ENCODE peak calls at places on chromosomes 5 and 9, in five cellular contexts. One of them, this sample, is unnamed.

GRCh38 chr5:94908889-94909480 is 290.5 kb downstream of the SLF1 start:
- DNase-seq in GM23248: peak; percentile 55
- DNase-seq in naive thymus-derived CD4-positive, alpha-beta T cell: no peak
- DNase-seq in PC-9: no peak
- DNase-seq in endodermal cell: no peak
- DNase-seq in this sample: peak; percentile 52

GRCh38 chr5:45437746-45438145 is 258.4 kb downstream of the HCN1 start:
- DNase-seq in PC-9: no peak
- DNase-seq in endodermal cell: no peak
- DNase-seq in GM23248: no peak
- DNase-seq in naive thymus-derived CD4-positive, alpha-beta T cell: no peak
- DNase-seq in this sample: no peak

GRCh38 chr5:17154211-17154996 is 63.0 kb upstream of the BASP1 start:
- DNase-seq in endodermal cell: peak; percentile 77
- DNase-seq in PC-9: peak; percentile 20
- DNase-seq in naive thymus-derived CD4-positive, alpha-beta T cell: no peak
- DNase-seq in GM23248: peak; percentile 91
- DNase-seq in this sample: peak; percentile 69

GRCh38 chr9:68949271-68950000 is 64.5 kb downstream of the PRKACG start:
- DNase-seq in endodermal cell: peak; percentile 55
- DNase-seq in GM23248: no peak
- DNase-seq in PC-9: no peak
- DNase-seq in naive thymus-derived CD4-positive, alpha-beta T cell: no peak
- DNase-seq in this sample: no peak

GRCh38 chr9:104868687-104869404 is 59.1 kb downstream of the ABCA1 start:
- DNase-seq in PC-9: peak; percentile 72
- DNase-seq in naive thymus-derived CD4-positive, alpha-beta T cell: no peak
- DNase-seq in endodermal cell: peak; percentile 80
- DNase-seq in GM23248: peak; percentile 88
- DNase-seq in this sample: peak; percentile 93

GRCh38 chr5:107619781-107620180 is 51.0 kb downstream of the EFNA5 start:
- DNase-seq in naive thymus-derived CD4-positive, alpha-beta T cell: no peak
- DNase-seq in GM23248: no peak
- DNase-seq in PC-9: no peak
- DNase-seq in endodermal cell: no peak
- DNase-seq in this sample: no peak

GRCh38 chr9:95373765-95374435 is 56.4 kb upstream of the FANCC start:
- DNase-seq in endodermal cell: no peak
- DNase-seq in PC-9: no peak
- DNase-seq in naive thymus-derived CD4-positive, alpha-beta T cell: no peak
- DNase-seq in GM23248: no peak
- DNase-seq in this sample: no peak

GRCh38 chr9:20477940-20478620 is 144.2 kb downstream of the MLLT3 start:
- DNase-seq in GM23248: peak; percentile 55
- DNase-seq in endodermal cell: no peak
- DNase-seq in naive thymus-derived CD4-positive, alpha-beta T cell: no peak
- DNase-seq in PC-9: no peak
- DNase-seq in this sample: peak; percentile 28

GRCh38 chr5:80238778-80239679 is 16.8 kb downstream of the SERINC5 start:
- DNase-seq in endodermal cell: no peak
- DNase-seq in GM23248: peak; percentile 68
- DNase-seq in naive thymus-derived CD4-positive, alpha-beta T cell: no peak
- DNase-seq in PC-9: no peak
- DNase-seq in this sample: peak; percentile 51

GRCh38 chr5:71802673-71803072 is 83.6 kb downstream of the CARTPT start:
- DNase-seq in PC-9: no peak
- DNase-seq in naive thymus-derived CD4-positive, alpha-beta T cell: no peak
- DNase-seq in GM23248: no peak
- DNase-seq in endodermal cell: no peak
- DNase-seq in this sample: no peak
- H3K27me3 ChIP-seq in PC-9: no peaks in the 10 kb centered on the region
- H3K27me3 ChIP-seq in naive thymus-derived CD4-positive, alpha-beta T cell: no peaks in the 10 kb centered on the region
- H3K27me3 ChIP-seq in GM23248: peaks cover 42% of the 10 kb centered on the region
- H3K27me3 ChIP-seq in endodermal cell: no peaks in the 10 kb centered on the region
- H3K27me3 ChIP-seq in this sample: no peaks in the 10 kb centered on the region

DNA sequence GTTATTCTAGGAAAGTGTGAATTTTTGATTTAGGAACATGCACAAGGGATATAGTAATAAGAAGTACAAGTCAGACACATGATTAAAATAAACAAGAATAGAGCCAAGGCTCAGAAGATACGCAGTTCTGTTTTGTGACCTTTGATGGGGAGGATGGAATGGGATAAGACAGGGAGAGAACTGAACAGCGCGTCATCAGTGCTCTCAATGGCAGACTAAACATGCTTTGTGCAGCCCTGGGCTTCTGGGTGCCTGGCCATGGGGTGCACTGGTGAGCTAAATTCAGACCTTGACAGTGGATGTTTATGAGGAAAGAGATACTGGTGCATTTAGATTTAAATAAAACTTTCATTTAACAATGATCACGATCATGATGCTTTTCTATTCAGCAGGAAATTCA is 309.7 kb downstream of the ARHGEF28 start:
- DNase-seq in naive thymus-derived CD4-positive, alpha-beta T cell: no peak
- DNase-seq in endodermal cell: no peak
- DNase-seq in PC-9: no peak
- DNase-seq in GM23248: no peak
- DNase-seq in this sample: no peak
- H3K27me3 ChIP-seq in naive thymus-derived CD4-positive, alpha-beta T cell: no peaks in the 10 kb centered on the region
- H3K27me3 ChIP-seq in endodermal cell: no peaks in the 10 kb centered on the region
- H3K27me3 ChIP-seq in PC-9: no peaks in the 10 kb centered on the region
- H3K27me3 ChIP-seq in GM23248: no peaks in the 10 kb centered on the region
- H3K27me3 ChIP-seq in this sample: no peaks in the 10 kb centered on the region

GRCh38 chr5:73450672-73451217 is 2.2 kb upstream of the FOXD1 start:
- DNase-seq in GM23248: peak; percentile 67
- DNase-seq in PC-9: no peak
- DNase-seq in naive thymus-derived CD4-positive, alpha-beta T cell: no peak
- DNase-seq in endodermal cell: peak; percentile 71
- DNase-seq in this sample: no peak
- H3K27me3 ChIP-seq in GM23248: no peaks in the 10 kb centered on the region
- H3K27me3 ChIP-seq in PC-9: no peaks in the 10 kb centered on the region
- H3K27me3 ChIP-seq in naive thymus-derived CD4-positive, alpha-beta T cell: peaks cover 66% of the 10 kb centered on the region
- H3K27me3 ChIP-seq in endodermal cell: peaks cover 74% of the 10 kb centered on the region
- H3K27me3 ChIP-seq in this sample: no peaks in the 10 kb centered on the region

DNA sequence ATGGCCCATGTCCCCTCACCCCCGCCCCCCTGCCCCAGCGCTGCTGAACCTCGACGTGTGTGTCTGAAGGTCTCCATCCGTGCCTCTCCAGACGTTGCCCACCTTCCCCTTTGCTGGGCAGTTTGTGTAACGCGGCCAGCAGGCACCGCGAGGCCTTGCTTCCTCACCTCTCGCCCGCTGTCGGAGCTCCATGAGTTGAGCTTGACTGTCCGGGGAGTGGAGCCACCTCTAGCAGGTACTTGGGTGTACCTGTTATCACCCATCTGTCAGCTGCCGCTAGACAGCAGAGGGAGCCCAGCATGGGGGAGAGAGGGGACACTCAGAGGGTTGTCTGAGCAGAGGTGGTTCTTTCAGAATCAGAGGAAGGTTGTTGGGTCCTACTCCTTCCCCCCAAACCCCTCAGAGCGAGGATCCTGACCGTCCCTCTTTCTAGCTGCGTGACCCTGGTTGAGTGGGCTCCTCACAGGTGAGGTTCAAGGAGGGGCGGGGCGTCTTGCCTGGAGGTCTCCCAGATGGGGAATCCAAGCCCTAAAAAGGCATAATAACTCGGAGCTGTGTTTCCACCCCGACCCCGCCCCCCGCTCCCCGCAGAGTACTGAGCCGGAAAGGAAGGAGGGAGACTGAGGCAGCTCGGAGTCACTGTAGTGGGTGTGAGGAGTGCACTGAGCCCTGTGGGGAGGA is 184.8 kb downstream of the C9orf50 start:
- DNase-seq in PC-9: no peak
- DNase-seq in GM23248: no peak
- DNase-seq in naive thymus-derived CD4-positive, alpha-beta T cell: no peak
- DNase-seq in endodermal cell: peak; percentile 64
- DNase-seq in this sample: no peak
- H3K27me3 ChIP-seq in PC-9: peaks cover 21% of the 10 kb centered on the region
- H3K27me3 ChIP-seq in GM23248: no peaks in the 10 kb centered on the region
- H3K27me3 ChIP-seq in naive thymus-derived CD4-positive, alpha-beta T cell: peaks cover 5% of the 10 kb centered on the region
- H3K27me3 ChIP-seq in endodermal cell: peaks cover 34% of the 10 kb centered on the region
- H3K27me3 ChIP-seq in this sample: peaks cover 8% of the 10 kb centered on the region

GRCh38 chr5:154478224-154478565 is at the start of gene HAND1:
- DNase-seq in naive thymus-derived CD4-positive, alpha-beta T cell: no peak
- DNase-seq in endodermal cell: peak; percentile 96
- DNase-seq in PC-9: peak; percentile 27
- DNase-seq in GM23248: peak; percentile 38
- DNase-seq in this sample: no peak
- H3K27me3 ChIP-seq in naive thymus-derived CD4-positive, alpha-beta T cell: peaks cover 76% of the 10 kb centered on the region
- H3K27me3 ChIP-seq in endodermal cell: peaks cover 100% of the 10 kb centered on the region
- H3K27me3 ChIP-seq in PC-9: peaks cover 51% of the 10 kb centered on the region
- H3K27me3 ChIP-seq in GM23248: peaks cover 98% of the 10 kb centered on the region
- H3K27me3 ChIP-seq in this sample: peaks cover 96% of the 10 kb centered on the region

GRCh38 chr9:86443992-86444391 is 89.8 kb upstream of the TUT7 start:
- DNase-seq in PC-9: no peak
- DNase-seq in endodermal cell: peak; percentile 63
- DNase-seq in GM23248: no peak
- DNase-seq in naive thymus-derived CD4-positive, alpha-beta T cell: no peak
- DNase-seq in this sample: no peak
- H3K27me3 ChIP-seq in PC-9: no peaks in the 10 kb centered on the region
- H3K27me3 ChIP-seq in endodermal cell: no peaks in the 10 kb centered on the region
- H3K27me3 ChIP-seq in GM23248: no peaks in the 10 kb centered on the region
- H3K27me3 ChIP-seq in naive thymus-derived CD4-positive, alpha-beta T cell: no peaks in the 10 kb centered on the region
- H3K27me3 ChIP-seq in this sample: no peaks in the 10 kb centered on the region

This sample was measured in brain microvascular endothelial cell.